ENCODE peak calls at places on chromosomes 13 and 19, in eight cellular contexts. K, H, V, Q, C, W, Y and B are unnamed samples.

GRCh38 chr19:48424694-48425219 is 21.0 kb upstream of the GRWD1 start:
- DNase-seq in K (peak), H (peak), V (no peak), C (no peak), Y (peak), W (peak), Q (no peak), B (no peak)

GRCh38 chr13:101917475-101917810 is 465.0 kb downstream of the ITGBL1 start:
- DNase-seq in H (no peak), W (no peak), K (no peak), Y (no peak), V (no peak), C (peak), Q (no peak), B (no peak)

GRCh38 chr19:54660967-54661366 is 1.8 kb upstream of the LILRB4 start:
- DNase-seq in Q (no peak), H (no peak), K (no peak), W (no peak), V (no peak), Y (no peak), C (no peak), B (no peak)

GRCh38 chr19:14544977-14545715 is 15.8 kb downstream of the TECR start:
- DNase-seq in W (no peak), Y (no peak), V (no peak), Q (no peak), C (no peak), K (peak), H (peak), B (no peak)

GRCh38 chr19:8618751-8619150 is 8.2 kb upstream of the ADAMTS10 start:
- DNase-seq in C (no peak), W (no peak), Q (no peak), V (no peak), Y (no peak), K (no peak), H (no peak), B (no peak)

GRCh38 chr13:73849292-73849691 is 284.9 kb downstream of the KLF12 start:
- DNase-seq in C (peak), V (no peak), W (peak), Q (no peak), K (no peak), Y (peak), H (peak), B (no peak)

GRCh38 chr13:32262165-32262564 is 53.0 kb downstream of the ZAR1L start:
- DNase-seq in C (no peak), K (no peak), V (no peak), Y (no peak), Q (no peak), H (no peak), W (no peak), B (no peak)

GRCh38 chr19:3805859-3806258 is 19.7 kb upstream of the MATK start:
- DNase-seq in Y (no peak), H (no peak), C (no peak), V (no peak), W (no peak), K (no peak), Q (no peak), B (no peak)

GRCh38 chr19:10566408-10566657 is 523 bp upstream of the KRI1 start:
- DNase-seq in V (no peak), Q (no peak), W (no peak), Y (no peak), K (no peak), H (no peak), C (no peak), B (no peak)

GRCh38 chr13:90565985-90566713 is 781.3 kb upstream of the MIR17HG start:
- DNase-seq in W (no peak), C (no peak), H (no peak), V (no peak), Y (no peak), Q (no peak), K (no peak), B (no peak)

GRCh38 chr19:813359-814107 is 8.2 kb downstream of the PLPPR3 start:
- DNase-seq in Q (no peak), C (no peak), W (no peak), K (no peak), H (no peak), Y (no peak), V (no peak), B (no peak)

GRCh38 chr19:17424743-17425365 is 5.0 kb downstream of the MVB12A start:
- DNase-seq in V (no peak), Q (no peak), Y (peak), C (peak), H (peak), W (peak), K (peak), B (no peak)

GRCh38 chr19:2083174-2083854 is 12.8 kb downstream of the MOB3A start:
- DNase-seq in K (no peak), C (no peak), V (peak), Q (peak), H (no peak), Y (no peak), W (no peak), B (peak)

GRCh38 chr13:50448535-50448981 is 394.9 kb downstream of the DLEU7 start:
- DNase-seq in V (no peak), H (no peak), Y (peak), Q (no peak), W (no peak), K (no peak), C (no peak), B (no peak)

GRCh38 chr19:19113040-19113541 is 25.2 kb downstream of the TMEM161A start:
- DNase-seq in C (peak), W (peak), H (peak), V (no peak), Q (no peak), Y (no peak), K (no peak), B (no peak)